ENCODE peak calls at places on chromosomes 4 and X, in five cellular contexts. A is endothelial cell of umbilical vein, U is HCT116, I is hepatocyte, Y is transverse colon. H is an unnamed sample.

GRCh38 chr4:2714071-2714770 is 41.9 kb downstream of the TNIP2 start:
- DNase-seq in I (no peak), A (peak; percentile 99), U (no peak), Y (no peak), H (no peak)

GRCh38 chrX:23907106-23907495 is 637 bp downstream of the APOO start:
- DNase-seq in A (no peak), Y (no peak), U (no peak), I (no peak), H (peak; percentile 39)

GRCh38 chr4:29082684-29083083 is 1637.5 kb upstream of the PCDH7 start:
- DNase-seq in A (no peak), U (no peak), I (no peak), Y (no peak), H (no peak)

GRCh38 chrX:56564921-56565861 is 1.8 kb downstream of the UBQLN2 start:
- DNase-seq in A (no peak), I (peak; percentile 4), U (no peak), Y (no peak), H (peak; percentile 4)

GRCh38 chr4:38759077-38759789 is 23.6 kb downstream of the TLR10 start:
- DNase-seq in Y (peak; percentile 68), A (peak; percentile 64), U (no peak), I (peak; percentile 71), H (peak; percentile 62)

GRCh38 chrX:150522494-150522893 is 45.9 kb upstream of the MTM1 start:
- DNase-seq in A (no peak), U (no peak), I (no peak), Y (no peak), H (no peak)

GRCh38 chr4:40619600-40619999 is 10.1 kb downstream of the RBM47 start:
- DNase-seq in U (no peak), Y (no peak), I (no peak), A (no peak), H (no peak)

GRCh38 chrX:150625107-150625506 is 56.7 kb downstream of the MTM1 start:
- DNase-seq in A (no peak), Y (no peak), U (no peak), I (no peak), H (no peak)

GRCh38 chr4:102687373-102687981 is 73.3 kb downstream of the MANBA start:
- DNase-seq in A (no peak), I (no peak), Y (no peak), U (peak; percentile 38), H (no peak)

GRCh38 chr4:14862881-14863280 is 139.4 kb upstream of the CPEB2 start:
- DNase-seq in U (no peak), I (no peak), Y (peak; percentile 31), A (no peak), H (peak; percentile 48)

GRCh38 chr4:100738388-100739165 is 220.8 kb upstream of the EMCN start:
- DNase-seq in A (peak; percentile 79), Y (peak; percentile 35), U (peak; percentile 79), I (peak; percentile 78), H (no peak)

GRCh38 chrX:86830685-86831084 is 682.4 kb downstream of the DACH2 start:
- DNase-seq in I (no peak), U (no peak), Y (no peak), A (no peak), H (no peak)

GRCh38 chr4:37471971-37472370 is 214.2 kb downstream of the RELL1 start:
- DNase-seq in I (peak; percentile 41), A (no peak), U (no peak), Y (peak; percentile 26), H (no peak)

GRCh38 chr4:150722908-150723362 is 141.0 kb downstream of the MAB21L2 start:
- DNase-seq in I (peak; percentile 75), U (no peak), Y (peak; percentile 92), A (peak; percentile 45), H (no peak)

GRCh38 chr4:22389240-22389871 is 126.5 kb downstream of the ADGRA3 start:
- DNase-seq in U (peak; percentile 48), A (peak; percentile 78), I (peak; percentile 83), Y (peak; percentile 46), H (peak; percentile 79)

GRCh38 chrX:41452972-41453371 is 5.8 kb downstream of the NYX start:
- DNase-seq in U (no peak), Y (no peak), I (no peak), A (no peak), H (no peak)

DNA sequence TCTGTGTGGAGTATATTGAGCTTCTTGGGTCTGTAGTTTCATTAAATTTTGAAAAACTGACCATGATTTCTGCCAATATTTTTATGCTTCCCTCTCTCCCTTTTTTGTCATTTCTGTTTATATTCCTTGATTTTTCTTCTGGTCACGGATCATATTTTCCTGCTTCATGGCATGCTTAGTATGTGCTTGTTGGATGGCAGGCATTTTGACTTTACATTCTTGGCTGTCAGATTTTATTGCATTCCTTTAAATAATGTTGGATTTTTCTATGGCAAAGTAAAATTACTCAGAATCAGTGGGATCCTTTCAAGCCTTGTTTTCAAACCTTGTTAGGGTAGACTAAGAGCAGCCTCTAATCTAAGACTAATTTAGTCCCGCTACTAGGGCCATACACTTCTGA is 531.8 kb downstream of the IL15 start:
- DNase-seq in A (no peak), U (no peak), I (no peak), Y (no peak), H (no peak)
- H3K27ac ChIP-seq in A (no peak overlapping the region), U (no peak overlapping the region), I (no peak overlapping the region), Y (no peak overlapping the region), H (no peak overlapping the region)

GRCh38 chr4:78566834-78567501 is 15.4 kb downstream of the ANXA3 start:
- DNase-seq in I (no peak), Y (no peak), U (no peak), A (no peak), H (no peak)
- H3K36me3 ChIP-seq in I (no peaks in the 10 kb centered on the region), Y (no peaks in the 10 kb centered on the region), U (no peaks in the 10 kb centered on the region), A (peaks cover 4% of the 10 kb centered on the region), H (no peaks in the 10 kb centered on the region)

GRCh38 chrX:154600962-154601374 is 16.0 kb downstream of the CTAG1A start:
- DNase-seq in Y (no peak), U (no peak), A (no peak), I (no peak), H (no peak)

GRCh38 chrX:154597221-154597620 is 12.3 kb downstream of the CTAG1A start:
- DNase-seq in A (no peak), U (no peak), I (no peak), Y (no peak), H (no peak)

GRCh38 chrX:154596290-154596929 is 11.5 kb downstream of the CTAG1A start:
- DNase-seq in A (no peak), Y (no peak), U (no peak), I (no peak), H (peak; percentile 41)

GRCh38 chrX:154599531-154599930 is 14.6 kb downstream of the CTAG1A start:
- DNase-seq in U (no peak), I (no peak), Y (no peak), A (no peak), H (no peak)

DNA sequence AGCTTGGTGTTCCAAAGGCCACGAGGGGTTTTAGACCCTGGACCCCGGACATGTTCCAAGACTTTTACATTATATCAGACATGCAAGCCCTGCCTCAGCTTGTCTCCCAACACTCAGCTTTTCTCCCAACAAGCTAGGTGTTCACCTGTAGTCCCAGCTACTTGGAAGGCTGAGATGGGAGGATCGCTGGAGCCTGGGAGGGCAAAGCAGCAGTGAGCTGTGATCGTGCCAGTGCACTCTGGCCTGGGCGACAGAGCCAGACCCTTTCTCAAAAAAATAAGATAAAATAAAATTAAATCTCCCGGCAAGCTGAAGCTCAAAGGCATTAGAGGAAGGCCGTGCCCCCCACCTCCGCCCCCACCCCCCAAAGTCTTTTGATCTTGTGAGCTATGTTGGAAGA is 13.7 kb downstream of the CTAG1A start:
- DNase-seq in A (no peak), Y (no peak), U (no peak), I (no peak), H (no peak)
- H3K9me3 ChIP-seq in A (no peaks in the 10 kb centered on the region), Y (no peaks in the 10 kb centered on the region), U (no peaks in the 10 kb centered on the region), I (no peaks in the 10 kb centered on the region), H (no peaks in the 10 kb centered on the region)

GRCh38 chrX:30889147-30890125 is at the start of gene TAB3:
- DNase-seq in Y (peak; percentile 95), A (peak; percentile 97), U (peak; percentile 93), I (peak; percentile 96), H (peak; percentile 90)
- H3K27ac ChIP-seq in Y (peak within 1 kb of the TSS; percentile 90), A (peak within 1 kb of the TSS; percentile 22), U (peak within 1 kb of the TSS; percentile 68), I (peak within 1 kb of the TSS; percentile 85), H (peak within 1 kb of the TSS; percentile 30)

DNA sequence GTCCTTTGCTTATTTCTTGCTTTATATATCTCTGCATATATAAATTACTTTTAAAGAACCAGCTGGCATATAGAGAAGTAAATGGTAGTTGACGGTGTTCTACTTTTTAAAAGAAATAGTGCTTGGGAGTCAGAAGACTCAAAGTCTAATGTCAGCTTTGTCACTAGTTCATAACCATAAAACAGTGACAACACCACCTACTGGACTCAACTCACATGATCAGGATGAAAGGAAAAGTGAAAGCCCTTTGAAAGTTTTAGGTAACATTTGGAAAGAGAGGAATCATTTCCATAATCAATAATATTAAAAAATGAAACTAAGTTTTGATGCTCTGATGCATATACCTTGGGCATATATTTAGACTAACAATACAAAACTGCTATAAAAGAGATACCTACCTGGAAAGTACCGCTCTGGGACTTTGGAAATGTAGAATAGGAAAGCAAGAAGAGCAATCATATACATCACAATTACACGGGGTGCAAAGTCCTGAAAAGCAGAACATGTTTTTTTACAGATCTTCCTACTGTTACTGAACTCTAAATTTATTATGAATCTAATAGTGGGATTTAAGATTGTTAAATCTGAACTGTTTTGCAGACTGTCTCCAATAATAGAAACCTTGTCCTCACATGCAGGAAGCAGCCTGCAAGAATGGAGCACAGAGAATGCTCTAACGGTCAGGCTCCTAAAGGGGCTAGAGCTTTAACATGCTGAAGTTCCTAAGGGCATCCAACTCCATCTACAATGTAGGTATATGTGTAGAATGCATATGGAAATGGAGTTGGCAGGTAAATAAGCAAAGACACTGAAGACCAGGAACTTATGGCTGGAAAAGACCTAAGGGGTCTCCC is 15.6 kb downstream of the PAQR3 start:
- DNase-seq in A (peak; percentile 8), U (no peak), Y (no peak), I (peak; percentile 36), H (no peak)
- H3K36me3 ChIP-seq in A (peaks cover 3% of the 10 kb centered on the region), U (peaks cover 2% of the 10 kb centered on the region), Y (no peaks in the 10 kb centered on the region), I (no peaks in the 10 kb centered on the region), H (peaks cover 62% of the 10 kb centered on the region)